ENCODE peak calls at places on chromosomes 13 and 19, in four cellular contexts. I is mucosa of gallbladder, Z is breast epithelium, D is left colon. T is an unnamed sample.

GRCh38 chr13:92510416-92510815 is 716.2 kb upstream of the GPC6 start:
- DNase-seq in Z (no peak), D (no peak), I (no peak), T (no peak)

GRCh38 chr19:952680-953500 is 27.1 kb downstream of the ARID3A start:
- DNase-seq in Z (no peak), D (no peak), I (no peak), T (peak)

GRCh38 chr13:102839462-102839861 is 6.4 kb upstream of the ERCC5 start:
- DNase-seq in D (no peak), I (no peak), Z (no peak), T (no peak)

GRCh38 chr13:109778102-109778542 is 8.3 kb downstream of the IRS2 start:
- DNase-seq in D (no peak), I (no peak), Z (no peak), T (no peak)

GRCh38 chr13:95556981-95557380 is 4.5 kb downstream of the CLDN10 start:
- DNase-seq in Z (no peak), D (no peak), I (no peak), T (no peak)

GRCh38 chr19:7986321-7987083 is 18.9 kb downstream of the ELAVL1 start:
- DNase-seq in Z (no peak), I (no peak), D (no peak), T (no peak)

GRCh38 chr19:10593820-10594637 is 6.9 kb upstream of the AP1M2 start:
- DNase-seq in I (no peak), Z (no peak), D (no peak), T (no peak)

GRCh38 chr13:40539954-40540706 is 126.3 kb downstream of the FOXO1 start:
- DNase-seq in Z (no peak), I (peak), D (no peak), T (peak)

GRCh38 chr13:100382787-100383186 is 205.8 kb downstream of the GGACT start:
- DNase-seq in D (no peak), Z (no peak), I (no peak), T (no peak)

GRCh38 chr13:43522788-43523187 is 264.0 kb downstream of the ENOX1 start:
- DNase-seq in Z (no peak), D (no peak), I (no peak), T (no peak)

GRCh38 chr13:112868308-112868707 is 100.7 kb upstream of the MCF2L start:
- DNase-seq in I (no peak), D (no peak), Z (no peak), T (no peak)

GRCh38 chr13:69264362-69265334 is 843.0 kb upstream of the ATXN8OS start:
- DNase-seq in I (no peak), D (no peak), Z (no peak), T (no peak)

T was measured in prostate gland.